ENCODE peak calls at places on chromosome 1, in eight cellular contexts. P, G, S, N, V, H, X and Q are unnamed samples. For H3K36me3, the result is how much of the 10 kb centered on the place peaks cover.

GRCh38 chr1:161350666-161351065 is 17.0 kb downstream of the CFAP126 start:
- DNase-seq in P (no peak), G (no peak), S (no peak), N (no peak), V (no peak), H (no peak), X (no peak), Q (no peak)

GRCh38 chr1:217647791-217648190 is 16.6 kb downstream of the SPATA17 start:
- DNase-seq in P (no peak), G (no peak), S (no peak), N (no peak), V (no peak), H (no peak), X (no peak), Q (no peak)

GRCh38 chr1:183303901-183304300 is 114.3 kb downstream of the NMNAT2 start:
- DNase-seq in P (peak), G (no peak), S (no peak), N (no peak), V (no peak), H (no peak), X (no peak), Q (no peak)

GRCh38 chr1:12339410-12339809 is 109.6 kb downstream of the VPS13D start:
- DNase-seq in P (no peak), G (no peak), S (no peak), N (no peak), V (no peak), H (no peak), X (no peak), Q (no peak)

GRCh38 chr1:13950637-13951036 is 250.6 kb downstream of the PRDM2 start:
- DNase-seq in P (no peak), G (no peak), S (no peak), N (no peak), V (no peak), H (no peak), X (no peak), Q (peak)

GRCh38 chr1:75529488-75529887 is 81.4 kb downstream of the SLC44A5 start:
- DNase-seq in P (no peak), G (no peak), S (no peak), N (no peak), V (no peak), H (no peak), X (no peak), Q (no peak)

GRCh38 chr1:1067284-1068076 is 6.6 kb downstream of the RNF223 start:
- DNase-seq in P (peak), G (no peak), S (no peak), N (no peak), V (no peak), H (no peak), X (no peak), Q (no peak)

GRCh38 chr1:229363723-229364122 is 20.9 kb upstream of the CCSAP start:
- DNase-seq in P (no peak), G (no peak), S (no peak), N (no peak), V (no peak), H (no peak), X (no peak), Q (no peak)

GRCh38 chr1:25217598-25218232 is 14.6 kb downstream of the SYF2 start:
- DNase-seq in P (no peak), G (no peak), S (no peak), N (no peak), V (no peak), H (no peak), X (no peak), Q (no peak)

GRCh38 chr1:214573386-214574358 is 22.3 kb upstream of the PTPN14 start:
- DNase-seq in P (peak), G (no peak), S (no peak), N (no peak), V (no peak), H (no peak), X (peak), Q (no peak)

GRCh38 chr1:211261229-211261628 is 2.1 kb downstream of the RCOR3 start:
- DNase-seq in P (no peak), G (no peak), S (no peak), N (no peak), V (no peak), H (no peak), X (no peak), Q (no peak)

DNA sequence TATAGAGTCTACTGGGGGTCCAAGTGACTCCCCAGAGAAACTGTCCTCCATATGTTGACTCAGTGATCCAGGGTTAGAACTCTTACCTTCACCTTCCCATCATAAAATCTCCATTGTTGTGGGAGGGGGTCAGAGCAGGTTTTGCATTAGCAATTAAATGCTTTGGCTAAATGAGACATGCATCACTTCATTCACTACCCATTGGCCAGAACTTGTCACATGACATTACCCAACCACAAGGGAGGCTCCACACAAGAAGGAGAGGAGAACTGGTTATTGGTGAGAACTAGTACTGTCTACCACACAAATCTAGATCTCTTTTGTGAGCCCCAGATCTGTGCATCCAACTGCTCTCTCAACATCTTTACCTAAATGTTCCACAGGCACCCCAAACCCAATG is 4.2 kb upstream of the C1orf162 start:
- DNase-seq in P (no peak), G (no peak), S (no peak), N (no peak), V (no peak), H (no peak), X (no peak), Q (no peak)
- H3K36me3 ChIP-seq in P (under half), G (under half), S (under half), N (under half), V (under half), H (under half), X (under half), Q (under half)

GRCh38 chr1:32438136-32438535 is 26.7 kb upstream of the ZBTB8B start:
- DNase-seq in P (no peak), G (no peak), S (no peak), N (no peak), V (no peak), H (no peak), X (no peak), Q (no peak)
- H3K4me3 ChIP-seq in P (no peak), G (no peak), S (no peak), N (no peak), V (no peak), H (no peak), X (no peak), Q (no peak)

GRCh38 chr1:44647896-44648295 is 26.4 kb downstream of the TMEM53 start:
- DNase-seq in P (no peak), G (no peak), S (no peak), N (no peak), V (no peak), H (no peak), X (no peak), Q (no peak)
- H3K36me3 ChIP-seq in P (under half), G (half or more), S (under half), N (under half), V (half or more), H (under half), X (under half), Q (under half)

GRCh38 chr1:203672354-203672753 is 45.7 kb downstream of the ATP2B4 start:
- DNase-seq in P (no peak), G (no peak), S (peak), N (peak), V (no peak), H (peak), X (peak), Q (no peak)

GRCh38 chr1:203676455-203676854 is 49.8 kb downstream of the ATP2B4 start:
- DNase-seq in P (no peak), G (no peak), S (no peak), N (no peak), V (no peak), H (no peak), X (no peak), Q (no peak)

GRCh38 chr1:203671808-203672207 is 45.2 kb downstream of the ATP2B4 start:
- DNase-seq in P (no peak), G (no peak), S (no peak), N (no peak), V (no peak), H (no peak), X (no peak), Q (no peak)

GRCh38 chr1:203675596-203676347 is 49.1 kb downstream of the ATP2B4 start:
- DNase-seq in P (peak), G (no peak), S (no peak), N (no peak), V (peak), H (no peak), X (peak), Q (no peak)

GRCh38 chr1:203673550-203674411 is 47.1 kb downstream of the ATP2B4 start:
- DNase-seq in P (peak), G (peak), S (peak), N (peak), V (peak), H (peak), X (peak), Q (peak)
- H3K4me3 ChIP-seq in P (no peak), G (no peak), S (no peak), N (no peak), V (peak), H (peak), X (no peak), Q (no peak)

DNA sequence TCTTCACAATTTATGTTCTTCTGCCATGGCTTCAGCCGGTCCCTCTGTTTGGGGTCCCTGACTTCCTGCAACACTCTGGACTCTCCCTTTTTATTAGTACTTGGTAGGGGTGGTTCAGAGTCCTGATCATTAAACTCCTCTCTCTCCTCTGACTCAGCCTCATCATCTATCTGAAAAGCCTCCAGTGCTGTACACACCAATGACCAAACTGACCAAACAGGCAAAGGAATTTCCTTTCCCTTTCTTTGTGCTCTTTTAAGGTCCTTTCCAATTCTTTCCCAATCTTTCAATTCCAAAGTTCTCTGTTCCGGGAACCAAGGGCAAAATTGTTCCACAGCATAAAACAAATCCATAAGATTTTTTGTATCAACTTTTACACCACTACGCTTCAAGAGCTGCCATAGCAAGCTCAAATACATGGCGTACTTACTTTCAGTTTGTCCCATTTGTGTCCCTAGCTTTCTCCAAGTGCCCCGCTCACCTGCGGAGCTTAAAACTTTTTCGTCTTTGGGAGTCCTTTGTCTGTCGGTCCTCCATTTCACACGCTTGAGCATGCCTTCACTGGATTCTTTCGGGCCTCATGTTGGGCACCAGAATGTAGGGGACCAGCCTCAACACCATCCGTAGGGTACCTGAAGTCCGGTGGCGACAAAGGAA is 9.6 kb downstream of the DAP3 start:
- DNase-seq in P (no peak), G (no peak), S (no peak), N (peak), V (no peak), H (no peak), X (no peak), Q (no peak)
- H3K36me3 ChIP-seq in P (under half), G (under half), S (under half), N (under half), V (under half), H (under half), X (under half), Q (under half)

GRCh38 chr1:54996359-54996868 is 2.3 kb upstream of the BSND start:
- DNase-seq in P (peak), G (peak), S (peak), N (no peak), V (peak), H (peak), X (peak), Q (peak)
- H3K4me3 ChIP-seq in P (peak), G (peak), S (no peak), N (no peak), V (no peak), H (no peak), X (no peak), Q (no peak)

DNA sequence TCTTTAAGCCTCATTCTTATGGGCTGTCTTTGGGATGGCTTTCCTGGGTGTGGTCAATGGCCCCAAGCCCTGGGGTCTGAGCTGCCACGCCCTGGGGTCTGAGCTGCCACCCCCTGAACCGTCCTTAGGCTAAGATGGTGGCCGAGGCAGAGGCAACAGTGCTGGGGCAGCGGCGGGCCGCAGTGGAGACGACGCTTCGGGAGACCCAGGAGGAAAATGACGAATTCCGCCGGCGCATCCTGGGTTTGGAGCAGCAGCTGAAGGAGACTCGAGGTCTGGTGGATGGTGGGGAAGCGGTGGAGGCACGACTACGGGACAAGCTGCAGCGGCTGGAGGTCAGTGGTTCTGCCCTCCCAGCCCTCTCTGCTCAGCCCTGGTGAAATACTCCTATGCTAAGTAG is 10.3 kb upstream of the TUFT1 start:
- DNase-seq in P (no peak), G (no peak), S (no peak), N (no peak), V (no peak), H (no peak), X (no peak), Q (no peak)
- H3K36me3 ChIP-seq in P (under half), G (under half), S (under half), N (under half), V (under half), H (under half), X (under half), Q (under half)

GRCh38 chr1:31912839-31913239 is 25.3 kb downstream of the PTP4A2 start:
- DNase-seq in P (no peak), G (no peak), S (no peak), N (no peak), V (no peak), H (no peak), X (no peak), Q (no peak)
- H3K4me3 ChIP-seq in P (no peak), G (no peak), S (no peak), N (no peak), V (peak), H (no peak), X (no peak), Q (no peak)

GRCh38 chr1:155329980-155330598 is 9.4 kb downstream of the RUSC1 start:
- DNase-seq in P (no peak), G (no peak), S (no peak), N (no peak), V (no peak), H (no peak), X (no peak), Q (no peak)

GRCh38 chr1:155339515-155340111 is 18.9 kb downstream of the RUSC1 start:
- DNase-seq in P (no peak), G (no peak), S (no peak), N (no peak), V (no peak), H (no peak), X (no peak), Q (no peak)

GRCh38 chr1:155334980-155335379 is 14.3 kb downstream of the RUSC1 start:
- DNase-seq in P (no peak), G (no peak), S (no peak), N (no peak), V (no peak), H (no peak), X (no peak), Q (no peak)
- H3K36me3 ChIP-seq in P (under half), G (under half), S (under half), N (under half), V (half or more), H (under half), X (under half), Q (under half)